ENCODE peak calls at places on chromosomes 3 and 15, in nine cellular contexts. F is HFFc6, T is progenitor cell of endocrine pancreas, I is fibroblast of lung, P is foreskin fibroblast, K is cardiac fibroblast, Q is H9, B is hepatocyte, N is AG09319. X is an unnamed sample.

GRCh38 chr3:192834428-192834827 is 83.2 kb downstream of the MB21D2 start:
- DNase-seq in Q (no peak), P (no peak), T (no peak), B (no peak), K (no peak), F (no peak), I (no peak), N (no peak), X (no peak)

GRCh38 chr15:54820098-54820497 is 376.6 kb downstream of the RSL24D1 start:
- DNase-seq in T (no peak), I (no peak), P (no peak), F (no peak), B (no peak), Q (no peak), N (no peak), K (no peak), X (no peak)

GRCh38 chr3:86787091-86787490 is 203.9 kb downstream of the VGLL3 start:
- DNase-seq in T (no peak), Q (no peak), I (peak; percentile 47), F (peak; percentile 37), B (no peak), N (no peak), K (peak; percentile 43), P (peak; percentile 25), X (no peak)

GRCh38 chr15:88072598-88073385 is 183.7 kb downstream of the NTRK3 start:
- DNase-seq in K (no peak), F (no peak), P (no peak), Q (peak; percentile 69), T (no peak), N (no peak), I (no peak), B (no peak), X (no peak)

GRCh38 chr3:14847613-14848541 is 29.1 kb downstream of the FGD5 start:
- DNase-seq in K (peak; percentile 13), N (no peak), T (no peak), F (no peak), B (peak; percentile 66), I (no peak), P (no peak), Q (peak; percentile 88), X (no peak)

GRCh38 chr3:197111685-197112084 is 82.1 kb upstream of the MELTF start:
- DNase-seq in P (no peak), I (no peak), Q (no peak), N (no peak), F (no peak), B (no peak), K (no peak), T (no peak), X (no peak)

GRCh38 chr3:59573911-59574310 is 524.1 kb upstream of the CFAP20DC start:
- DNase-seq in B (no peak), P (peak; percentile 91), I (peak; percentile 72), F (peak; percentile 59), N (peak; percentile 78), T (no peak), Q (no peak), K (peak; percentile 84), X (no peak)

GRCh38 chr15:90418627-90419026 is 30.6 kb downstream of the IQGAP1 start:
- DNase-seq in F (no peak), I (no peak), Q (no peak), K (no peak), B (no peak), P (no peak), T (no peak), N (no peak), X (no peak)

GRCh38 chr3:44065311-44065710 is 176.4 kb upstream of the TOPAZ1 start:
- DNase-seq in I (no peak), K (peak; percentile 24), N (no peak), Q (no peak), B (no peak), F (no peak), P (peak; percentile 47), T (no peak), X (no peak)

GRCh38 chr3:30684361-30684760 is 78.0 kb downstream of the TGFBR2 start:
- DNase-seq in B (no peak), K (no peak), I (no peak), F (no peak), Q (no peak), P (no peak), T (no peak), N (no peak), X (no peak)
- TF ChIP-seq CTCF in B (no peak), K (no peak), I (no peak), F (no peak), Q (no peak), P (no peak), T (no peak), N (no peak), X (no peak)

GRCh38 chr15:93087825-93088199 is 1.2 kb downstream of the RGMA start:
- DNase-seq in B (peak; percentile 73), N (no peak), Q (peak; percentile 82), K (peak; percentile 70), P (peak; percentile 77), I (peak; percentile 62), T (peak; percentile 55), F (peak; percentile 21), X (no peak)

GRCh38 chr15:93089855-93090305 is 869 bp upstream of the RGMA start:
- DNase-seq in Q (no peak), F (no peak), T (no peak), P (no peak), K (no peak), N (no peak), I (no peak), B (no peak), X (no peak)

GRCh38 chr15:93088981-93089854 is at the start of gene RGMA:
- DNase-seq in F (no peak), Q (peak; percentile 65), N (no peak), K (no peak), T (no peak), I (no peak), B (peak; percentile 54), P (peak; percentile 24), X (no peak)

GRCh38 chr15:93086791-93087190 is 2.2 kb downstream of the RGMA start:
- DNase-seq in K (no peak), F (no peak), N (no peak), P (no peak), B (no peak), T (no peak), I (no peak), Q (no peak), X (no peak)

GRCh38 chr15:93088200-93088980 is 621 bp downstream of the RGMA start:
- DNase-seq in F (no peak), P (peak; percentile 45), N (no peak), B (peak; percentile 55), Q (peak; percentile 61), T (peak; percentile 30), K (peak; percentile 10), I (peak; percentile 23), X (no peak)
- TF ChIP-seq CTCF in F (peak; percentile 71), P (no peak), N (no peak), B (no peak), Q (peak; percentile 44), T (no peak), K (no peak), I (no peak), X (peak; percentile 29)

GRCh38 chr15:62828364-62828763 is 214.2 kb upstream of the TPM1 start:
- DNase-seq in T (no peak), I (no peak), P (no peak), K (no peak), Q (no peak), N (peak; percentile 34), B (no peak), F (no peak), X (no peak)
- TF ChIP-seq CTCF in T (no peak), I (no peak), P (no peak), K (no peak), Q (no peak), N (peak; percentile 30), B (no peak), F (peak; percentile 30), X (no peak)

GRCh38 chr3:30750967-30751366 is 143.5 kb downstream of the GADL1 start:
- DNase-seq in B (no peak), Q (peak; percentile 51), K (no peak), T (no peak), N (no peak), I (no peak), P (no peak), F (no peak), X (no peak)

GRCh38 chr3:30749230-30749629 is 142.8 kb downstream of the TGFBR2 start:
- DNase-seq in F (no peak), Q (no peak), P (peak; percentile 11), I (no peak), B (no peak), K (no peak), T (no peak), N (no peak), X (no peak)

GRCh38 chr3:30747771-30748281 is 141.4 kb downstream of the TGFBR2 start:
- DNase-seq in Q (no peak), N (peak; percentile 12), T (no peak), F (peak; percentile 41), P (peak; percentile 69), K (peak; percentile 61), B (peak; percentile 13), I (peak; percentile 58), X (no peak)

GRCh38 chr3:30752961-30753360 is 141.5 kb downstream of the GADL1 start:
- DNase-seq in T (no peak), Q (no peak), B (peak; percentile 53), P (peak; percentile 80), I (peak; percentile 87), K (peak; percentile 66), F (peak; percentile 46), N (peak; percentile 28), X (no peak)

DNA sequence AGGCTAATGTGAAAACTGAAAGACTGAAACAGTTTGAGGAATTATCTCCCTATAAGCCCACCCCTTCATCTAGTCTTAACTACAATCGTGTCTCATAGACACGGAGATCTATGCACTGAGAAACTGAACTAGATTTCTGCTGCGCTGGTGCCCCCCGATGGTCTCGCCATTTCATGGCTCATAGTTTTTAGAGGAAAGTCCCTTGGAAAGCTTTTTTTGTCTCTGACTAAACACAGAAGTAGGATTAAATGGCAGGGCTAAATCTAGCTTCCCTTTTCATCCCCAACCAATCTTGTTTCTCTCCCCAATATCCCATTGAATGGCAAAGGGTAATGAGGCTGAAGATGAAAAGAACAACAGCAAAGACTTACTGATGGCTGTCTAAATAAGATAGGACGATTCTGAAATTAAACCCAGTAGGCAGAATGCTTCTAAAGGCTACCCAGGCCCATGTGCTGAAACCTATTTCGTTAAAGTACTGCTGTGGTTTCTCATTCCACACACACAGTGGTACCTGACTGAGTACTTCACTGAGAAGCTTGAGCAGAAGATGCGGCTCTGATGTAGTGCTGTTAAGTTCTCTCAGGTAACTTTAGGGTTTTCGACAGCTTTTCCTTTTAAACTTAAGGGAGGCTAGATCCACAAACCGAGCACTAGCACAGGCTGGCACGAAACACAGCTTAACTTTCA is 142.7 kb downstream of the GADL1 start:
- DNase-seq in T (no peak), P (peak; percentile 73), K (peak; percentile 61), I (peak; percentile 64), N (peak; percentile 15), Q (no peak), F (peak; percentile 47), B (peak; percentile 49), X (peak; percentile 84)
- TF ChIP-seq CTCF in T (peak; percentile 47), P (peak; percentile 42), K (peak; percentile 46), I (no peak), N (peak; percentile 39), Q (peak; percentile 68), F (peak; percentile 75), B (peak; percentile 53), X (peak; percentile 67)

GRCh38 chr15:41930221-41930866 is 36.5 kb upstream of the SPTBN5 start:
- DNase-seq in Q (no peak), P (peak; percentile 93), T (no peak), B (peak; percentile 47), K (peak; percentile 92), I (peak; percentile 97), F (peak; percentile 97), N (peak; percentile 87), X (no peak)
- TF ChIP-seq CTCF in Q (no peak), P (peak; percentile 16), T (no peak), B (peak; percentile 30), K (peak; percentile 27), I (no peak), F (peak; percentile 61), N (peak; percentile 29), X (peak; percentile 27)

X was measured in osteocyte.